ENCODE peak calls at places on chromosome 1, in six cellular contexts. One of them, this sample, is unnamed.

GRCh38 chr1:45355683-45356082 is 15.4 kb upstream of the MUTYH start:
- DNase-seq in HT-29: no peak
- DNase-seq in DMS153: no peak
- DNase-seq in NCI-H2171 treated with DMSO at 0.1 percent for 48 hours: no peak
- DNase-seq in BE2C: no peak
- DNase-seq in left ventricle myocardium superior: no peak
- DNase-seq in this sample: no peak

GRCh38 chr1:201511925-201512539 is 5.1 kb upstream of the CSRP1 start:
- DNase-seq in BE2C: peak; percentile 55
- DNase-seq in left ventricle myocardium superior: peak; percentile 79
- DNase-seq in DMS153: no peak
- DNase-seq in NCI-H2171 treated with DMSO at 0.1 percent for 48 hours: no peak
- DNase-seq in HT-29: peak; percentile 49
- DNase-seq in this sample: no peak

GRCh38 chr1:64936958-64937357 is 29.4 kb downstream of the JAK1 start:
- DNase-seq in BE2C: no peak
- DNase-seq in HT-29: no peak
- DNase-seq in NCI-H2171 treated with DMSO at 0.1 percent for 48 hours: no peak
- DNase-seq in DMS153: no peak
- DNase-seq in left ventricle myocardium superior: no peak
- DNase-seq in this sample: no peak

GRCh38 chr1:145916745-145917144 is 1.8 kb downstream of the PEX11B start:
- DNase-seq in NCI-H2171 treated with DMSO at 0.1 percent for 48 hours: no peak
- DNase-seq in HT-29: no peak
- DNase-seq in BE2C: no peak
- DNase-seq in left ventricle myocardium superior: no peak
- DNase-seq in DMS153: no peak
- DNase-seq in this sample: no peak

GRCh38 chr1:208431721-208432120 is 187.5 kb upstream of the PLXNA2 start:
- DNase-seq in left ventricle myocardium superior: no peak
- DNase-seq in DMS153: no peak
- DNase-seq in BE2C: no peak
- DNase-seq in HT-29: no peak
- DNase-seq in NCI-H2171 treated with DMSO at 0.1 percent for 48 hours: no peak
- DNase-seq in this sample: no peak

GRCh38 chr1:97094257-97094972 is 372.8 kb downstream of the PTBP2 start:
- DNase-seq in HT-29: no peak
- DNase-seq in left ventricle myocardium superior: no peak
- DNase-seq in NCI-H2171 treated with DMSO at 0.1 percent for 48 hours: no peak
- DNase-seq in BE2C: no peak
- DNase-seq in DMS153: no peak
- DNase-seq in this sample: no peak

GRCh38 chr1:236261898-236262297 is 19.9 kb downstream of the ERO1B start:
- DNase-seq in NCI-H2171 treated with DMSO at 0.1 percent for 48 hours: no peak
- DNase-seq in HT-29: no peak
- DNase-seq in DMS153: no peak
- DNase-seq in left ventricle myocardium superior: no peak
- DNase-seq in BE2C: no peak
- DNase-seq in this sample: no peak

GRCh38 chr1:24101796-24102580 is 9.9 kb downstream of the MYOM3 start:
- DNase-seq in DMS153: peak; percentile 5
- DNase-seq in NCI-H2171 treated with DMSO at 0.1 percent for 48 hours: no peak
- DNase-seq in BE2C: peak; percentile 37
- DNase-seq in left ventricle myocardium superior: no peak
- DNase-seq in HT-29: no peak
- DNase-seq in this sample: no peak

GRCh38 chr1:28328228-28328648 is 602 bp upstream of the MED18 start:
- DNase-seq in NCI-H2171 treated with DMSO at 0.1 percent for 48 hours: no peak
- DNase-seq in DMS153: no peak
- DNase-seq in left ventricle myocardium superior: no peak
- DNase-seq in BE2C: no peak
- DNase-seq in HT-29: no peak
- DNase-seq in this sample: no peak

This sample was measured in NCI-H2227 treated with DMSO at 0.1 percent for 48 hours.